ENCODE peak calls at places on chromosomes 16 and 17, in nine cellular contexts. V is RPMI7951; S is stimulated activated CD8-positive, alpha-beta memory T cell treated with anti-CD3 and anti-CD28 coated beads, Interleukin-7, amount 100 ng/mL, for 1 hour; I is naive thymus-derived CD8-positive, alpha-beta T cell; E is testis; N is T-helper 1 cell; P is anterior cingulate cortex; L is A549; C is HCEC 1CT. T is an unnamed sample.

GRCh38 chr16:29712770-29713169 is 33.0 kb downstream of the C16orf54 start:
- DNase-seq in V (no peak), S (no peak), I (no peak), E (no peak), N (no peak), P (no peak), L (no peak), C (no peak), T (no peak)

GRCh38 chr17:20291853-20292252 is 175.5 kb downstream of the LGALS9B start:
- DNase-seq in V (no peak), S (no peak), I (no peak), E (no peak), N (no peak), P (no peak), L (no peak), C (no peak), T (no peak)

GRCh38 chr17:56819431-56820145 is 14.1 kb downstream of the C17orf67 start:
- DNase-seq in V (peak), S (no peak), I (peak), E (peak), N (peak), P (no peak), L (peak), C (peak), T (peak)

GRCh38 chr17:37037590-37038155 is 88.9 kb downstream of the AATF start:
- DNase-seq in V (no peak), S (no peak), I (no peak), E (no peak), N (no peak), P (no peak), L (no peak), C (no peak), T (no peak)

GRCh38 chr16:81004646-81005353 is 1.9 kb downstream of the CMC2 start:
- DNase-seq in V (peak), S (no peak), I (peak), E (peak), N (peak), P (no peak), L (peak), C (peak), T (peak)

GRCh38 chr17:57956311-57957119 is 1.3 kb upstream of the CUEDC1 start:
- DNase-seq in V (no peak), S (peak), I (peak), E (no peak), N (peak), P (no peak), L (no peak), C (no peak), T (no peak)

GRCh38 chr17:27612160-27612767 is 18.7 kb upstream of the LGALS9 start:
- DNase-seq in V (no peak), S (no peak), I (no peak), E (no peak), N (no peak), P (no peak), L (no peak), C (no peak), T (no peak)

GRCh38 chr16:85627835-85628556 is 14.9 kb downstream of the GSE1 start:
- DNase-seq in V (no peak), S (no peak), I (no peak), E (no peak), N (no peak), P (no peak), L (no peak), C (no peak), T (no peak)

GRCh38 chr17:77498056-77498785 is 357.5 kb downstream of the SEC14L1 start:
- DNase-seq in V (no peak), S (no peak), I (no peak), E (peak), N (no peak), P (no peak), L (no peak), C (no peak), T (no peak)

GRCh38 chr17:18963126-18964017 is 11.4 kb downstream of the SLC5A10 start:
- DNase-seq in V (no peak), S (no peak), I (no peak), E (no peak), N (no peak), P (no peak), L (no peak), C (peak), T (no peak)

GRCh38 chr17:50631908-50632571 is 2.6 kb upstream of the ABCC3 start:
- DNase-seq in V (no peak), S (no peak), I (no peak), E (no peak), N (no peak), P (no peak), L (peak), C (no peak), T (no peak)

GRCh38 chr17:56810286-56810781 is 23.4 kb downstream of the C17orf67 start:
- DNase-seq in V (no peak), S (no peak), I (no peak), E (no peak), N (no peak), P (no peak), L (no peak), C (no peak), T (no peak)

GRCh38 chr16:4846503-4846900 is 586 bp downstream of the GLYR1 start:
- DNase-seq in V (peak), S (no peak), I (peak), E (peak), N (no peak), P (peak), L (peak), C (peak), T (no peak)

GRCh38 chr16:21663889-21664647 is at the start of gene OTOA:
- DNase-seq in V (no peak), S (no peak), I (peak), E (no peak), N (peak), P (no peak), L (no peak), C (no peak), T (no peak)

GRCh38 chr17:74864866-74865395 is 5.2 kb upstream of the GRIN2C start:
- DNase-seq in V (peak), S (peak), I (peak), E (peak), N (peak), P (peak), L (peak), C (peak), T (peak)

GRCh38 chr16:67470314-67470713 is 10.6 kb downstream of the ATP6V0D1 start:
- DNase-seq in V (peak), S (no peak), I (no peak), E (peak), N (no peak), P (peak), L (no peak), C (no peak), T (no peak)

GRCh38 chr17:1087381-1088241 is 90.7 kb downstream of the TIMM22 start:
- DNase-seq in V (no peak), S (no peak), I (no peak), E (peak), N (no peak), P (peak), L (peak), C (no peak), T (peak)

GRCh38 chr17:40915721-40916256 is 21.7 kb downstream of the KRT23 start:
- DNase-seq in V (no peak), S (no peak), I (no peak), E (no peak), N (no peak), P (no peak), L (peak), C (peak), T (no peak)

GRCh38 chr17:40364121-40364861 is at the start of gene GJD3:
- DNase-seq in V (no peak), S (no peak), I (no peak), E (no peak), N (no peak), P (no peak), L (no peak), C (no peak), T (no peak)

GRCh38 chr17:66971730-66972441 is 7.4 kb downstream of the CACNG4 start:
- DNase-seq in V (no peak), S (no peak), I (no peak), E (no peak), N (no peak), P (no peak), L (no peak), C (no peak), T (no peak)

GRCh38 chr17:8176197-8176940 is at the start of gene TMEM107:
- DNase-seq in V (peak), S (peak), I (peak), E (peak), N (peak), P (peak), L (peak), C (peak), T (peak)

GRCh38 chr17:68749742-68750562 is 148.8 kb upstream of the FAM20A start:
- DNase-seq in V (no peak), S (no peak), I (no peak), E (no peak), N (no peak), P (no peak), L (no peak), C (no peak), T (no peak)

GRCh38 chr17:67289174-67289876 is 44.3 kb upstream of the HELZ start:
- DNase-seq in V (no peak), S (no peak), I (no peak), E (peak), N (no peak), P (peak), L (no peak), C (peak), T (no peak)

GRCh38 chr17:76843703-76844484 is 24.3 kb upstream of the MGAT5B start:
- DNase-seq in V (peak), S (no peak), I (no peak), E (no peak), N (no peak), P (no peak), L (peak), C (no peak), T (no peak)

GRCh38 chr17:76079577-76080206 is 710 bp downstream of the ZACN start:
- DNase-seq in V (no peak), S (no peak), I (no peak), E (no peak), N (no peak), P (no peak), L (no peak), C (no peak), T (no peak)

GRCh38 chr17:83115832-83116231 is 36.4 kb downstream of the METRNL start:
- DNase-seq in V (no peak), S (no peak), I (no peak), E (no peak), N (no peak), P (no peak), L (no peak), C (no peak), T (no peak)

GRCh38 chr16:28845173-28846079 is 722 bp downstream of the TUFM start:
- DNase-seq in V (peak), S (no peak), I (no peak), E (peak), N (no peak), P (no peak), L (peak), C (peak), T (no peak)

GRCh38 chr16:83956336-83957289 is 3.6 kb downstream of the OSGIN1 start:
- DNase-seq in V (peak), S (peak), I (peak), E (peak), N (peak), P (peak), L (peak), C (peak), T (peak)

GRCh38 chr16:79269211-79269863 is 331.2 kb downstream of the MAF start:
- DNase-seq in V (no peak), S (no peak), I (peak), E (no peak), N (no peak), P (no peak), L (no peak), C (no peak), T (no peak)

GRCh38 chr17:45038771-45039634 is 12.4 kb downstream of the DCAKD start:
- DNase-seq in V (no peak), S (no peak), I (no peak), E (no peak), N (no peak), P (peak), L (no peak), C (no peak), T (no peak)

GRCh38 chr16:30570621-30571443 is 682 bp downstream of the ZNF688 start:
- DNase-seq in V (peak), S (no peak), I (no peak), E (peak), N (no peak), P (peak), L (no peak), C (no peak), T (peak)

GRCh38 chr16:85657267-85657650 is 31.5 kb downstream of the GINS2 start:
- DNase-seq in V (no peak), S (no peak), I (no peak), E (no peak), N (no peak), P (no peak), L (no peak), C (no peak), T (no peak)

GRCh38 chr17:79028496-79029326 is 4.7 kb downstream of the C1QTNF1 start:
- DNase-seq in V (peak), S (no peak), I (no peak), E (no peak), N (no peak), P (no peak), L (no peak), C (no peak), T (no peak)

GRCh38 chr17:39543669-39544068 is 64.1 kb downstream of the NEUROD2 start:
- DNase-seq in V (no peak), S (no peak), I (no peak), E (no peak), N (no peak), P (no peak), L (no peak), C (no peak), T (no peak)

GRCh38 chr17:83153681-83154310 is 74.4 kb downstream of the METRNL start:
- DNase-seq in V (no peak), S (no peak), I (no peak), E (peak), N (no peak), P (no peak), L (no peak), C (no peak), T (no peak)

GRCh38 chr17:50491510-50491909 is 12.8 kb downstream of the RSAD1 start:
- DNase-seq in V (no peak), S (no peak), I (no peak), E (no peak), N (no peak), P (no peak), L (no peak), C (no peak), T (no peak)

GRCh38 chr17:13031718-13032350 is 14.0 kb upstream of the ELAC2 start:
- DNase-seq in V (peak), S (no peak), I (peak), E (peak), N (peak), P (no peak), L (peak), C (peak), T (peak)

GRCh38 chr17:4900231-4901107 is 1.1 kb downstream of the C17orf107 start:
- DNase-seq in V (no peak), S (no peak), I (peak), E (no peak), N (peak), P (no peak), L (no peak), C (no peak), T (no peak)

GRCh38 chr16:89562027-89562599 is 1.6 kb downstream of the RPL13 start:
- DNase-seq in V (no peak), S (no peak), I (no peak), E (no peak), N (no peak), P (no peak), L (peak), C (no peak), T (no peak)

T was measured in NCI-H1105.